ENCODE peak calls at places on chromosomes 7 and 10, in five cellular contexts. B is astrocyte of the spinal cord, G is AG09309, P is fibroblast of lung, F is fibroblast of the aortic adventitia. R is an unnamed sample.

GRCh38 chr10:129550111-129550510 is 83.1 kb downstream of the MGMT start:
- DNase-seq in P (no peak), G (no peak), B (no peak), F (no peak), R (no peak)

GRCh38 chr7:7577888-7578287 is 11.2 kb downstream of the MIOS start:
- DNase-seq in G (no peak), P (no peak), F (no peak), B (no peak), R (no peak)

GRCh38 chr10:100775346-100775745 is 30.0 kb downstream of the PAX2 start:
- DNase-seq in P (no peak), G (no peak), F (peak; percentile 11), B (no peak), R (no peak)

GRCh38 chr7:98531717-98532116 is 85.4 kb upstream of the NPTX2 start:
- DNase-seq in B (no peak), P (no peak), G (no peak), F (no peak), R (no peak)

GRCh38 chr7:102473271-102473991 is 5.3 kb downstream of the POLR2J start:
- DNase-seq in G (no peak), F (no peak), P (no peak), B (no peak), R (no peak)

GRCh38 chr7:47480576-47481538 is 101.1 kb downstream of the TNS3 start:
- DNase-seq in B (no peak), P (no peak), F (no peak), G (no peak), R (no peak)

GRCh38 chr10:35216303-35216905 is 89.8 kb downstream of the CREM start:
- DNase-seq in B (peak; percentile 22), P (peak; percentile 36), F (no peak), G (no peak), R (peak; percentile 55)

GRCh38 chr7:155885162-155886160 is 73.2 kb upstream of the SHH start:
- DNase-seq in B (peak; percentile 84), F (peak; percentile 39), P (peak; percentile 89), G (no peak), R (peak; percentile 37)

GRCh38 chr10:35195361-35196306 is 69.0 kb downstream of the CREM start:
- DNase-seq in B (peak; percentile 98), G (peak; percentile 83), F (peak; percentile 98), P (peak; percentile 98), R (peak; percentile 88)

GRCh38 chr10:96417432-96417831 is 58.6 kb upstream of the OPALIN start:
- DNase-seq in F (no peak), G (no peak), P (peak; percentile 32), B (peak; percentile 15), R (peak; percentile 5)

GRCh38 chr10:62654966-62655336 is 149.6 kb upstream of the ADO start:
- DNase-seq in F (no peak), B (no peak), G (no peak), P (no peak), R (no peak)

GRCh38 chr7:47045592-47045991 is 536.3 kb downstream of the TNS3 start:
- DNase-seq in G (no peak), F (peak; percentile 50), P (no peak), B (no peak), R (peak; percentile 9)

GRCh38 chr7:53358301-53358700 is 322.9 kb downstream of the POM121L12 start:
- DNase-seq in G (no peak), P (no peak), F (no peak), B (no peak), R (no peak)

GRCh38 chr7:519429-519973 is at the start of gene PDGFA:
- DNase-seq in G (no peak), B (no peak), P (peak; percentile 68), F (peak; percentile 38), R (peak; percentile 68)

GRCh38 chr10:111593578-111593977 is 516.7 kb downstream of the ADRA2A start:
- DNase-seq in P (no peak), G (no peak), F (peak; percentile 25), B (no peak), R (peak; percentile 42)

GRCh38 chr7:131557521-131558385 is 1.3 kb upstream of the PODXL start:
- DNase-seq in P (peak; percentile 12), G (no peak), B (no peak), F (peak; percentile 43), R (no peak)

GRCh38 chr10:23293145-23293724 is 51.4 kb downstream of the C10orf67 start:
- DNase-seq in G (no peak), B (peak; percentile 11), P (peak; percentile 16), F (peak; percentile 30), R (peak; percentile 59)

GRCh38 chr10:34124522-34125035 is 690.5 kb downstream of the PARD3 start:
- DNase-seq in P (peak; percentile 75), G (no peak), B (peak; percentile 70), F (peak; percentile 49), R (peak; percentile 54)

GRCh38 chr10:28326516-28327493 is 23.9 kb upstream of the MPP7 start:
- DNase-seq in B (peak; percentile 78), P (peak; percentile 89), F (peak; percentile 59), G (no peak), R (peak; percentile 31)
- H3K4me3 ChIP-seq in B (no peak overlapping the region), P (no peak overlapping the region), F (no peak overlapping the region), G (no peak overlapping the region), R (no peak overlapping the region)

GRCh38 chr10:13528138-13528874 is 508 bp downstream of the BEND7 start:
- DNase-seq in B (no peak), P (no peak), F (no peak), G (no peak), R (peak; percentile 18)

GRCh38 chr10:13528875-13529713 is at the start of gene BEND7:
- DNase-seq in F (no peak), P (peak; percentile 42), G (no peak), B (peak; percentile 11), R (peak; percentile 16)

GRCh38 chr10:13525683-13526082 is 3.1 kb downstream of the BEND7 start:
- DNase-seq in B (no peak), P (no peak), G (no peak), F (no peak), R (no peak)

GRCh38 chr10:13527864-13528137 is 1.0 kb downstream of the BEND7 start:
- DNase-seq in P (no peak), F (no peak), B (peak; percentile 5), G (no peak), R (no peak)

DNA sequence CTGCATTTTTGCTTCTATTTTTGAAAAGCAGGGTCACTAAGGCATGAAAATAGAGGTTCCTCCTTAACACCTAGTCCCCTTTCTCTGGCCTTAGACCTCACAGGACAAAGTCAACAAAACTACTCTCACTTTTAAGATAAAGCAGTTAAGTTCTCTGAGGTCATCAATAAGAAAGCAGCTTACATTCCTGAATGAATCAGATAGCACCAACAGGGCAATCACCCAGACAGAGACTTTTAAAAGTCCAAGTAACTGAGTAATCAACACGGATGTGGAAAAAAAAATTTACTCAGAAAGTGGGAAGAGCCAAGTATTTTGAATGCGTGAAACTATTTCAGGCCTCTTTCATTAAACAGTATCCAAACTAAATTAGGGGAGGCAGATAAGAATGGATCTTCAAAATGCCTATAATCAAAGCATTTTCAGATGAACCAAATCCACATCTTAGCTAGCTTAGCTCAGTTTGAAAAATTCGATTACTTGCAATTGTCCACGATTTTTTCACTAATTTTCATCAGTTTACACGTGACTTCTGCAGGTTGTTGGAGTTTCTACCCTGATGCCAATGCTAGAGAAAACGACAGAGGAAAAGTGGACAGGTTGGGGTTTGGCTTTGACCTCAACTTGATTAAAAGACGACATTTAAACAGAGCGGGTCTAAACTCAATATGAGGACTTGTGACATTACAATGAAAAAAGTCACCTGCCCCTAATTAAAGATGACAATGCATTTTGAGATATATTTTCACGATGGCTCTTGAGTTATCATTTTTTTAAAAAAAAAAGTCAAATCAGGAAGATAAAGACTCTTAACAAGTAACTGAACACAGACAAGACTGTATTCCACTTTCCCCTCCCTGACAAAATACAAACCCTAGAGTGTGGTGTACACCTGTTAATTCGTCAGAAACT is 1.6 kb downstream of the BEND7 start:
- DNase-seq in G (peak; percentile 10), B (peak; percentile 61), P (peak; percentile 91), F (peak; percentile 60), R (peak; percentile 80)
- H3K4me3 ChIP-seq in G (peak overlapping the region; percentile 34), B (peak overlapping the region; percentile 41), P (peak overlapping the region; percentile 17), F (no peak overlapping the region), R (peak overlapping the region; percentile 35)

DNA sequence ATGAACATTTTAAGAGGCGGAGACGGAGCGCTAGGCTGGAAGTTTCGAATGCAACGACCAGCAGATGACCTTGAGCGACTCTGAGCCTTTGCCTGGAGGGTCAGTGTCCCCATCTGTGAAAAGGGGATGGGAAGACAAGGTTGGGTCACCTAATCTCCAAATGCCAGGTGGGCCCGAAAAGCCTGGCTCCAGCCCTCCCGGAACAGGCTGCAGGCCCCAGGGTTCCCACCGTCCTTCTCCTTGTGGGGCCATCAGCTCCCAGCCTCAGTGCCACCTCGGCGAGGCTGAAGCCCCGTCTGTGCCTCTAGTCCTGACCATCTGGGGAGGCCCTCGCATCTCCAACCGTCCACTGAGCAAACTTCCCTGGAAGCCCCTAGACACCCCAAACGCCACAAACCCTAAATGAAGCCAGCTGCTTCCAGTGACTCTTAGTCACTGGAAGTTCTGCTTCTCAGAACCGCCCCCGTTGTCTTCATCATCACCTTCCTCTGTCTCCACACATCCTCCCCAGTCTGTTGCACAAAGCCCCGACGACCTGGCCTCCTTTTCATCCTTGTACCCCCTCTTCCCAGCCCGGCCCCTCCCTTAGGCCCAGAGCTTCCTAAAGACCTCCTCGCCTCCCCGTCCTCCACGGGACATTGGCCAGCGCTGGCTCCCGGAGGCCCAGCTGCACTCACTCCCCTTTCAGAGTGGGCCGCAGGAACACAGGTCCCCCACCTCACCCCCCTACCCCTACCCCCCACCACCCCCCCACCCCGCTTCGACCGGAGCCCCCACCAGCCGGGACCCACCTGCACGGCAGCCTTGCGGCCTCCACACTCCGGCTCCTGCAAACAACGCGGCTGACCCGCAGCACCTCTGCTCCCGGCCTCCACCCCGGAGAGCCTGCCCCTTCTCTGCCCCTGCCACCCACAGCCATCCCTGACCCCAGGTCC is 1.0 kb upstream of the DIP2C start:
- DNase-seq in B (no peak), P (peak; percentile 17), G (no peak), F (no peak), R (no peak)
- H3K4me3 ChIP-seq in B (peak overlapping the region; percentile 48), P (peak overlapping the region; percentile 79), G (peak overlapping the region; percentile 55), F (peak overlapping the region; percentile 72), R (peak overlapping the region; percentile 24)

GRCh38 chr7:122255454-122255853 is 49.1 kb downstream of the FEZF1 start:
- DNase-seq in F (no peak), B (no peak), G (no peak), P (no peak), R (no peak)

GRCh38 chr7:122257056-122257455 is 47.5 kb downstream of the FEZF1 start:
- DNase-seq in B (no peak), F (no peak), P (no peak), G (no peak), R (peak; percentile 30)

GRCh38 chr7:122260336-122260735 is 44.2 kb downstream of the FEZF1 start:
- DNase-seq in G (no peak), B (no peak), F (no peak), P (no peak), R (no peak)

GRCh38 chr7:122258971-122259370 is 45.6 kb downstream of the FEZF1 start:
- DNase-seq in G (no peak), F (no peak), B (no peak), P (no peak), R (no peak)

GRCh38 chr7:122256036-122256805 is 48.3 kb downstream of the FEZF1 start:
- DNase-seq in P (no peak), G (no peak), F (no peak), B (no peak), R (no peak)
- H3K4me3 ChIP-seq in P (no peak overlapping the region), G (no peak overlapping the region), F (no peak overlapping the region), B (no peak overlapping the region), R (no peak overlapping the region)

GRCh38 chr7:158742065-158742821 is 37.6 kb upstream of the NCAPG2 start:
- DNase-seq in P (no peak), F (no peak), G (no peak), B (no peak), R (no peak)
- H3K4me3 ChIP-seq in P (no peak overlapping the region), F (no peak overlapping the region), G (no peak overlapping the region), B (no peak overlapping the region), R (no peak overlapping the region)

GRCh38 chr7:150737265-150738055 is at the start of gene GIMAP5:
- DNase-seq in P (no peak), F (no peak), B (no peak), G (no peak), R (no peak)
- H3K4me3 ChIP-seq in P (no peak within 1 kb of the TSS), F (no peak within 1 kb of the TSS), B (no peak within 1 kb of the TSS), G (no peak within 1 kb of the TSS), R (no peak within 1 kb of the TSS)